ENCODE peak calls at places on chromosomes 1 and 21, in four cellular contexts. O is lower lobe of right lung, L is thoracic aorta, P is ovary. W is an unnamed sample.
A peak's percentile ranks its signal among the peaks of the same experiment; 100 is the strongest.

GRCh38 chr1:230572121-230573083 is 69.9 kb upstream of the COG2 start:
- DNase-seq in O (peak; percentile 49), L (no peak), P (no peak), W (no peak)

GRCh38 chr1:241972703-241973375 is 15.3 kb downstream of the BECN2 start:
- DNase-seq in O (no peak), L (no peak), P (no peak), W (peak; percentile 7)

GRCh38 chr21:45074818-45075605 is 632 bp downstream of the ADARB1 start:
- DNase-seq in O (no peak), L (no peak), P (no peak), W (peak; percentile 34)

GRCh38 chr21:42858957-42859890 is 20.1 kb downstream of the WDR4 start:
- DNase-seq in O (no peak), L (no peak), P (no peak), W (no peak)

GRCh38 chr1:230565141-230565540 is 77.1 kb upstream of the COG2 start:
- DNase-seq in O (no peak), L (no peak), P (no peak), W (no peak)

GRCh38 chr1:226532553-226532952 is 16.0 kb upstream of the STUM start:
- DNase-seq in O (no peak), L (no peak), P (no peak), W (no peak)

GRCh38 chr21:29436650-29437049 is 137.9 kb downstream of the BACH1 start:
- DNase-seq in O (no peak), L (no peak), P (no peak), W (no peak)

GRCh38 chr1:119732465-119733168 is 20.9 kb downstream of the PHGDH start:
- DNase-seq in O (no peak), L (no peak), P (no peak), W (no peak)

GRCh38 chr1:91569411-91570104 is 68.9 kb downstream of the CDC7 start:
- DNase-seq in O (peak; percentile 73), L (peak; percentile 77), P (peak; percentile 40), W (peak; percentile 56)

GRCh38 chr1:47183308-47184089 is 6.3 kb downstream of the PDZK1IP1 start:
- DNase-seq in O (no peak), L (no peak), P (no peak), W (no peak)

GRCh38 chr1:119275145-119275929 is 93.2 kb upstream of the HAO2 start:
- DNase-seq in O (no peak), L (no peak), P (no peak), W (peak; percentile 82)

GRCh38 chr1:28761189-28761588 is 24.4 kb downstream of the YTHDF2 start:
- DNase-seq in O (no peak), L (no peak), P (no peak), W (no peak)

GRCh38 chr1:154961497-154962237 is at the start of gene PYGO2:
- DNase-seq in O (peak; percentile 88), L (peak; percentile 32), P (peak; percentile 77), W (peak; percentile 85)

GRCh38 chr1:91617242-91617837 is 116.7 kb downstream of the CDC7 start:
- DNase-seq in O (peak; percentile 55), L (no peak), P (peak; percentile 67), W (peak; percentile 21)

GRCh38 chr1:11898086-11898785 is 28.0 kb downstream of the KIAA2013 start:
- DNase-seq in O (no peak), L (no peak), P (no peak), W (no peak)

GRCh38 chr1:173050865-173051264 is at the start of gene TNFSF18:
- DNase-seq in O (no peak), L (no peak), P (no peak), W (peak; percentile 79)

GRCh38 chr1:70760170-70760569 is 287.4 kb downstream of the PTGER3 start:
- DNase-seq in O (no peak), L (no peak), P (no peak), W (no peak)

GRCh38 chr1:55580845-55581332 is 365.7 kb upstream of the USP24 start:
- DNase-seq in O (no peak), L (no peak), P (peak; percentile 44), W (peak; percentile 69)

GRCh38 chr1:168112673-168113305 is 23.9 kb downstream of the GPR161 start:
- DNase-seq in O (no peak), L (no peak), P (no peak), W (peak; percentile 73)

GRCh38 chr1:167666416-167666815 is 36.4 kb downstream of the RCSD1 start:
- DNase-seq in O (no peak), L (no peak), P (no peak), W (no peak)

GRCh38 chr1:92324784-92325183 is 25.9 kb downstream of the RPAP2 start:
- DNase-seq in O (no peak), L (no peak), P (no peak), W (no peak)

GRCh38 chr1:233242827-233243483 is 52.6 kb downstream of the PCNX2 start:
- DNase-seq in O (no peak), L (no peak), P (no peak), W (no peak)

GRCh38 chr21:17793675-17794123 is 25.5 kb downstream of the C21orf91 start:
- DNase-seq in O (no peak), L (no peak), P (no peak), W (no peak)

GRCh38 chr1:223683586-223684487 is 18.3 kb upstream of the CAPN8 start:
- DNase-seq in O (no peak), L (no peak), P (peak; percentile 53), W (peak; percentile 83)

GRCh38 chr1:208513799-208514198 is 269.6 kb upstream of the PLXNA2 start:
- DNase-seq in O (no peak), L (no peak), P (no peak), W (no peak)

GRCh38 chr1:94755675-94756074 is 64.5 kb upstream of the SLC44A3 start:
- DNase-seq in O (no peak), L (no peak), P (peak; percentile 74), W (peak; percentile 97)

GRCh38 chr1:184691719-184692324 is 62.8 kb downstream of the EDEM3 start:
- DNase-seq in O (no peak), L (no peak), P (no peak), W (peak; percentile 71)

GRCh38 chr1:174795806-174796205 is 203.9 kb upstream of the CACYBP start:
- DNase-seq in O (no peak), L (no peak), P (no peak), W (no peak)

GRCh38 chr1:33988161-33988560 is 124.3 kb downstream of the HMGB4 start:
- DNase-seq in O (no peak), L (no peak), P (no peak), W (no peak)

GRCh38 chr1:92851729-92852128 is 19.9 kb downstream of the RPL5 start:
- DNase-seq in O (no peak), L (no peak), P (no peak), W (peak; percentile 46)

GRCh38 chr1:158496379-158496778 is 24.4 kb downstream of the OR10R2 start:
- DNase-seq in O (no peak), L (no peak), P (no peak), W (peak; percentile 22)

GRCh38 chr1:54517536-54517935 is 30.5 kb upstream of the ACOT11 start:
- DNase-seq in O (no peak), L (no peak), P (no peak), W (no peak)

GRCh38 chr1:54518489-54518888 is 29.5 kb upstream of the ACOT11 start:
- DNase-seq in O (no peak), L (no peak), P (no peak), W (no peak)

GRCh38 chr1:54516249-54516920 is 31.6 kb upstream of the ACOT11 start:
- DNase-seq in O (no peak), L (no peak), P (no peak), W (no peak)

DNA sequence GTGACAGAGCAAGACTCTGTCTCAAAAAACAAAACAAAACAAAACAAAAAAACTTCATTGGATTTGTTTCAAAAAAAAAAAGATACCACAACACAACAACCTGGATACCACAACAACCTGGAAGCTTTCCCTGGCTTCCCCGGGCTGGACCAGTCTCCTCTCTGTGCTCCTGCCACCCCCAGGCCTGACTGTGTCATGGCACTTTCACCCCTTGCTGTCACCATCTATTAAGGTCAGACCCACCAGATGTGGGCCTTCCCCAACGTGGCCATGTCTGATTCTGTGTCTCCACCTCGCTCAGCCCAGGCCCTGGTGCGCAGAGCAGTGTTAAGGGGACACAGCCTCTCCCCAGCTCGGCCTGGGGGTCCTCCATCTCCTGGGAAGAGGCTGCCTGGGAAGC is 28.3 kb upstream of the ACOT11 start:
- DNase-seq in O (no peak), L (no peak), P (no peak), W (no peak)
- TF ChIP-seq CTCF in O (no peak), L (no peak), P (no peak), W (no peak)

DNA sequence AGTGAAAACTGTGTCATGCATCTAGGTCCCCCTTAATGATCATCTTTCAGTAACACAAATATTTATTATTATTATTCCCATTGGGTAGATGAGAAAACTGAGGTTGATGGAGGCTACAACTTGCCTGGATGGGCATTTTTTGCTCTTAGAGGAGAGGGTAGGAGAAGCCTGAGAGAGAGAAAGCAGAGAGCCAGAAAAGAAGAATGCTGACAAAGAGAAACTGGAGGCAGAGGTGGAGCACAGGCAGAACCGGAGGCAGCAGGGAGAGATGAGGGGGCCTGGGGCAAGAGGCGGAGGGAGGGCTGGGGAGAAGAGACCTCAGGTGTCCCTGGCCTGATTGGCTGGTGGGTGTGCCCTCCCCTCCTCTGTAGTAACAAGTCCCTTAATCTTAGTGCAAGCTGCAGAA is 4.1 kb downstream of the BLACAT1 start:
- DNase-seq in O (no peak), L (no peak), P (no peak), W (no peak)
- H3K4me1 ChIP-seq in O (peaks cover 27% of the 10 kb centered on the region), L (peaks cover 13% of the 10 kb centered on the region), P (peaks cover 3% of the 10 kb centered on the region), W (peaks cover 46% of the 10 kb centered on the region)

DNA sequence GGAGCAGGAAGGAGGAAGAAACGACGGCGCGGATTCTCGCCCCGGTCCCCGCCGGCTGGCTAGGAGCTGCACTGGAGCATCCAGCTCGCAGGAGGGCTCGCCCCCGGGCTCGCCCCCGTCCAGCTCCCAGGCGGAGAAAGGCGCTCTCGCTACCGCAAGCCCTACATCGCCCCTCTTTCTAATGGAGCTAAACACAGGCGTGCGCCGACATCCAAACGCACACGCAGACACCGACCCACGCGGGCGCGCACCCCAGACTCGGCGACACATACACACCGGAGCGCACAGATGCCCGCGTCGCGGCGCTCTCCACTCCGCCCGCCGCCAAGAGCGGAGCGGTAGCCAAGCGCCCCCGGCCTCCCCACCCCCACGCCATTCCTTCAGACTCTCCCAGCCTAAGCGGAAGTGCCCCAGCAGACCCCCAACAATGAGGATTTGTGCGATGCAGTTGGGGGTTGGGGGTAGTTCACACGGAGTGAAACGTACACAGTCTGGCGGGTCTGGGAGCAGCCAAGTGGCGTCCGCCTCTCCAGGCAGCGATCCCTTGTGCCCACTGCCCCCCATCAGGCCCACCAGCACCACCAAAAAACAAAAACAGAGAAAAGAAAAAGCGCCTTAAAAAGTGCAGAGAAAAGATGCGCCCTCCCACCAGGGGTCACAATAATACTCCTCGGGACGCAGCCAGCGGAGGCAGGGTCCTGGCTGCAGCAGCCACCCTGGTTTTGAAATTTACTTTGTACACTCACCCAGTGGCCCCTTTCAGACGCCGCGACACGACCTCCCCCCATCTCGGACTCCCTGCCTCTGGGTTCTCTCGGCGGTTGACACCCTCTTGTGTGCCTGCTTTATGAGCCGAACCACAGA is 1.4 kb downstream of the DAB1 start:
- DNase-seq in O (no peak), L (no peak), P (no peak), W (peak; percentile 77)
- TF ChIP-seq CTCF in O (no peak), L (no peak), P (no peak), W (peak; percentile 23)

GRCh38 chr1:181036107-181036843 is 2.5 kb downstream of the MR1 start:
- DNase-seq in O (no peak), L (no peak), P (no peak), W (peak; percentile 29)
- H3K4me1 ChIP-seq in O (peaks cover 58% of the 10 kb centered on the region), L (peaks cover 49% of the 10 kb centered on the region), P (peaks cover 12% of the 10 kb centered on the region), W (peaks cover 5% of the 10 kb centered on the region)